ENCODE peak calls at places on chromosomes 13 and 19, in six cellular contexts. One of them, this sample, is unnamed.

GRCh38 chr13:77619655-77620054 is 77.8 kb upstream of the SLAIN1 start:
- DNase-seq in heart right ventricle: no peak
- DNase-seq in CD4-positive, alpha-beta T cell: no peak
- DNase-seq in HCT116: no peak
- DNase-seq in PC-3: no peak
- DNase-seq in Peyer's patch: no peak
- DNase-seq in this sample: no peak

GRCh38 chr13:50441141-50441540 is 402.4 kb downstream of the DLEU7 start:
- DNase-seq in CD4-positive, alpha-beta T cell: no peak
- DNase-seq in HCT116: no peak
- DNase-seq in heart right ventricle: no peak
- DNase-seq in Peyer's patch: no peak
- DNase-seq in PC-3: no peak
- DNase-seq in this sample: no peak

GRCh38 chr13:45728759-45729158 is 26.6 kb downstream of the CBY2 start:
- DNase-seq in HCT116: peak; percentile 45
- DNase-seq in PC-3: peak; percentile 4
- DNase-seq in heart right ventricle: no peak
- DNase-seq in Peyer's patch: no peak
- DNase-seq in CD4-positive, alpha-beta T cell: no peak
- DNase-seq in this sample: peak; percentile 74

GRCh38 chr13:33052446-33052845 is 36.2 kb downstream of the KL start:
- DNase-seq in Peyer's patch: no peak
- DNase-seq in heart right ventricle: no peak
- DNase-seq in CD4-positive, alpha-beta T cell: no peak
- DNase-seq in HCT116: no peak
- DNase-seq in PC-3: no peak
- DNase-seq in this sample: no peak

GRCh38 chr13:74201530-74201929 is 67.3 kb upstream of the KLF12 start:
- DNase-seq in heart right ventricle: no peak
- DNase-seq in PC-3: no peak
- DNase-seq in CD4-positive, alpha-beta T cell: no peak
- DNase-seq in Peyer's patch: no peak
- DNase-seq in HCT116: no peak
- DNase-seq in this sample: no peak

GRCh38 chr19:47419037-47419783 is at the start of gene MEIS3:
- DNase-seq in HCT116: no peak
- DNase-seq in heart right ventricle: no peak
- DNase-seq in CD4-positive, alpha-beta T cell: no peak
- DNase-seq in PC-3: no peak
- DNase-seq in Peyer's patch: no peak
- DNase-seq in this sample: peak; percentile 84

GRCh38 chr13:43303040-43303729 is 279.8 kb downstream of the DNAJC15 start:
- DNase-seq in HCT116: no peak
- DNase-seq in PC-3: peak; percentile 50
- DNase-seq in CD4-positive, alpha-beta T cell: no peak
- DNase-seq in heart right ventricle: peak; percentile 57
- DNase-seq in Peyer's patch: no peak
- DNase-seq in this sample: peak; percentile 71

GRCh38 chr19:6849876-6850275 is 37.5 kb upstream of the ADGRE1 start:
- DNase-seq in Peyer's patch: no peak
- DNase-seq in HCT116: no peak
- DNase-seq in CD4-positive, alpha-beta T cell: no peak
- DNase-seq in PC-3: no peak
- DNase-seq in heart right ventricle: no peak
- DNase-seq in this sample: no peak

GRCh38 chr19:5263615-5264014 is 77.0 kb downstream of the PTPRS start:
- DNase-seq in HCT116: no peak
- DNase-seq in PC-3: no peak
- DNase-seq in heart right ventricle: no peak
- DNase-seq in Peyer's patch: no peak
- DNase-seq in CD4-positive, alpha-beta T cell: no peak
- DNase-seq in this sample: peak; percentile 37

GRCh38 chr13:46010148-46010547 is 42.4 kb downstream of the ZC3H13 start:
- DNase-seq in HCT116: no peak
- DNase-seq in PC-3: no peak
- DNase-seq in Peyer's patch: no peak
- DNase-seq in CD4-positive, alpha-beta T cell: no peak
- DNase-seq in heart right ventricle: no peak
- DNase-seq in this sample: peak; percentile 3

GRCh38 chr13:50082426-50083283 is 67.4 kb downstream of the KCNRG start:
- DNase-seq in PC-3: peak; percentile 79
- DNase-seq in heart right ventricle: peak; percentile 39
- DNase-seq in Peyer's patch: peak; percentile 90
- DNase-seq in CD4-positive, alpha-beta T cell: peak; percentile 62
- DNase-seq in HCT116: peak; percentile 79
- DNase-seq in this sample: peak; percentile 62

GRCh38 chr19:13693933-13694332 is 70.4 kb upstream of the MRI1 start:
- DNase-seq in HCT116: no peak
- DNase-seq in CD4-positive, alpha-beta T cell: no peak
- DNase-seq in PC-3: no peak
- DNase-seq in heart right ventricle: no peak
- DNase-seq in Peyer's patch: no peak
- DNase-seq in this sample: no peak

GRCh38 chr19:56740478-56740877 is 68.9 kb upstream of the ZNF835 start:
- DNase-seq in HCT116: no peak
- DNase-seq in CD4-positive, alpha-beta T cell: no peak
- DNase-seq in Peyer's patch: no peak
- DNase-seq in PC-3: no peak
- DNase-seq in heart right ventricle: no peak
- DNase-seq in this sample: no peak

GRCh38 chr13:90938848-90939247 is 408.6 kb upstream of the MIR17HG start:
- DNase-seq in heart right ventricle: no peak
- DNase-seq in PC-3: no peak
- DNase-seq in HCT116: no peak
- DNase-seq in Peyer's patch: no peak
- DNase-seq in CD4-positive, alpha-beta T cell: no peak
- DNase-seq in this sample: no peak

GRCh38 chr13:27972619-27972877 is 3.4 kb upstream of the CDX2 start:
- DNase-seq in heart right ventricle: no peak
- DNase-seq in Peyer's patch: no peak
- DNase-seq in CD4-positive, alpha-beta T cell: no peak
- DNase-seq in HCT116: no peak
- DNase-seq in PC-3: no peak
- DNase-seq in this sample: no peak

GRCh38 chr19:11425719-11426457 is 6.8 kb upstream of the RGL3 start:
- DNase-seq in Peyer's patch: no peak
- DNase-seq in PC-3: no peak
- DNase-seq in HCT116: no peak
- DNase-seq in CD4-positive, alpha-beta T cell: no peak
- DNase-seq in heart right ventricle: no peak
- DNase-seq in this sample: peak; percentile 89

GRCh38 chr19:50494186-50495019 is 16.6 kb downstream of the JOSD2 start:
- DNase-seq in Peyer's patch: no peak
- DNase-seq in PC-3: no peak
- DNase-seq in CD4-positive, alpha-beta T cell: no peak
- DNase-seq in heart right ventricle: no peak
- DNase-seq in HCT116: no peak
- DNase-seq in this sample: no peak

GRCh38 chr19:45681391-45682015 is 10.2 kb downstream of the SNRPD2 start:
- DNase-seq in CD4-positive, alpha-beta T cell: peak; percentile 79
- DNase-seq in HCT116: peak; percentile 71
- DNase-seq in Peyer's patch: peak; percentile 81
- DNase-seq in PC-3: peak; percentile 90
- DNase-seq in heart right ventricle: peak; percentile 84
- DNase-seq in this sample: peak; percentile 96

GRCh38 chr13:91181892-91182291 is 165.6 kb upstream of the MIR17HG start:
- DNase-seq in heart right ventricle: no peak
- DNase-seq in CD4-positive, alpha-beta T cell: no peak
- DNase-seq in HCT116: no peak
- DNase-seq in PC-3: no peak
- DNase-seq in Peyer's patch: no peak
- DNase-seq in this sample: no peak

GRCh38 chr13:33349314-33349995 is 63.9 kb upstream of the STARD13 start:
- DNase-seq in heart right ventricle: no peak
- DNase-seq in HCT116: no peak
- DNase-seq in Peyer's patch: no peak
- DNase-seq in PC-3: peak; percentile 43
- DNase-seq in CD4-positive, alpha-beta T cell: no peak
- DNase-seq in this sample: peak; percentile 51

GRCh38 chr13:63700366-63700765 is 2284.7 kb upstream of the PCDH20 start:
- DNase-seq in heart right ventricle: no peak
- DNase-seq in PC-3: no peak
- DNase-seq in CD4-positive, alpha-beta T cell: no peak
- DNase-seq in HCT116: no peak
- DNase-seq in Peyer's patch: no peak
- DNase-seq in this sample: no peak

GRCh38 chr19:45231891-45232290 is 13.3 kb downstream of the EXOC3L2 start:
- DNase-seq in Peyer's patch: no peak
- DNase-seq in HCT116: no peak
- DNase-seq in CD4-positive, alpha-beta T cell: no peak
- DNase-seq in heart right ventricle: no peak
- DNase-seq in PC-3: no peak
- DNase-seq in this sample: no peak

GRCh38 chr13:85148009-85148408 is 651.2 kb downstream of the SLITRK6 start:
- DNase-seq in Peyer's patch: no peak
- DNase-seq in PC-3: no peak
- DNase-seq in heart right ventricle: no peak
- DNase-seq in HCT116: no peak
- DNase-seq in CD4-positive, alpha-beta T cell: no peak
- DNase-seq in this sample: peak; percentile 3

GRCh38 chr13:72599148-72599743 is 128.2 kb downstream of the MZT1 start:
- DNase-seq in HCT116: no peak
- DNase-seq in heart right ventricle: no peak
- DNase-seq in CD4-positive, alpha-beta T cell: no peak
- DNase-seq in PC-3: no peak
- DNase-seq in Peyer's patch: no peak
- DNase-seq in this sample: no peak

GRCh38 chr19:29538651-29539050 is 12.9 kb downstream of the VSTM2B start:
- DNase-seq in Peyer's patch: no peak
- DNase-seq in HCT116: no peak
- DNase-seq in PC-3: no peak
- DNase-seq in heart right ventricle: no peak
- DNase-seq in CD4-positive, alpha-beta T cell: no peak
- DNase-seq in this sample: no peak

DNA sequence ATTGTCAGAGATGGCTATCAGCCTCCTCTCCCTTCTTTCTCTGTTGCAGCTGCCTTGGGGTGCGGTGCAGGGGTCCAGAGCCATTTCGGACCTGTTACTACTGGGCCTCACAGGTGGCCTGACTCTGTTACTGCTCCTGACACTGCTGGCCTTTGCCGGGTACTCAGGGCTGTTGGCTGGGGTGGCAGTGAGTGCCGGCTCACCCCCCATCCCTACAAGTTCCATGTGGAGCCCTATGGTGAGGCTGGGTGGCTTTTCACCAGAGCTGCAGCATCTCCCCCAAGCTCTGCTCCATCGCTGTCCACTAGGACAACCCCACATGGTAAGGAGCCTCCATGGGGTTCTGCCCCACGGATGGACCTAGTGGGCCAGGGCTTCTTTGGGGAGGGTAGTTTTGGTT is 13.7 kb upstream of the ZNF492 start:
- DNase-seq in CD4-positive, alpha-beta T cell: no peak
- DNase-seq in heart right ventricle: no peak
- DNase-seq in PC-3: no peak
- DNase-seq in HCT116: no peak
- DNase-seq in Peyer's patch: no peak
- DNase-seq in this sample: no peak
- H3K27me3 ChIP-seq in CD4-positive, alpha-beta T cell: peaks cover 4% of the 10 kb centered on the region
- H3K27me3 ChIP-seq in heart right ventricle: peaks cover 52% of the 10 kb centered on the region
- H3K27me3 ChIP-seq in PC-3: no peaks in the 10 kb centered on the region
- H3K27me3 ChIP-seq in HCT116: no peaks in the 10 kb centered on the region
- H3K27me3 ChIP-seq in Peyer's patch: no peaks in the 10 kb centered on the region
- H3K27me3 ChIP-seq in this sample: no peaks in the 10 kb centered on the region

DNA sequence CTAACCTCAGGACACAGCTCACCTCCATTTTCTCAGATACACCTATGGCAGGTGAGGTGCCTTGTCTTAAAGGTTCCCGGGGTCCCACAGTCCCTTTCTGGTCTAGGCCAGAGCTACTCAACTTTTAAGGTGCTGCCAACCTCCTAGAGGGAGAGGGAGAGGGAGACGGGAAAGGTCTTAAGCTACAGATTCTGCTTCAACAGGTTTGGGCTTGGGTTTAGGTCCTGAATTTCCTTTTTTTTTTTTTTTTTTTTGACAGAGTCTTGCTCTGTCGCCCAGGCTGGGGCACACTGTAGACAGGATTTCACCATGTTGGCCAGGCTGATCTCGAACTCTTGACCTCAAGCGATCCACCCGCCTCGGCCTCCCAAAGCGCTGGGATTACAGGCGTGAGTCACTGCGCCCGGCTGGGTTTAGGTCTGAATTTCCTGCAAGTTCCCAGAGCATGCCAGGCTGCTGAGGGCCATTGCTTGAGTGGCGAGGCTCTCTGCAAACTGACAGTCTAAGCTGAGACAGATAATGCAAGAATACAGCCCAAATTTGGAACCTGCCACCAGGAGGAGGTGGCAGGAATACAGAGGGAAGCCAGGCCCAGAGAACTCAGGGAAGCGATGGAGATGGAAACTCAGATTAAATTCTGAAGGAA is 7.8 kb upstream of the SYCN start:
- DNase-seq in CD4-positive, alpha-beta T cell: no peak
- DNase-seq in heart right ventricle: no peak
- DNase-seq in HCT116: peak; percentile 6
- DNase-seq in PC-3: no peak
- DNase-seq in Peyer's patch: no peak
- DNase-seq in this sample: no peak
- H3K27me3 ChIP-seq in CD4-positive, alpha-beta T cell: no peaks in the 10 kb centered on the region
- H3K27me3 ChIP-seq in heart right ventricle: peaks cover 81% of the 10 kb centered on the region
- H3K27me3 ChIP-seq in HCT116: no peaks in the 10 kb centered on the region
- H3K27me3 ChIP-seq in PC-3: no peaks in the 10 kb centered on the region
- H3K27me3 ChIP-seq in Peyer's patch: no peaks in the 10 kb centered on the region
- H3K27me3 ChIP-seq in this sample: no peaks in the 10 kb centered on the region

DNA sequence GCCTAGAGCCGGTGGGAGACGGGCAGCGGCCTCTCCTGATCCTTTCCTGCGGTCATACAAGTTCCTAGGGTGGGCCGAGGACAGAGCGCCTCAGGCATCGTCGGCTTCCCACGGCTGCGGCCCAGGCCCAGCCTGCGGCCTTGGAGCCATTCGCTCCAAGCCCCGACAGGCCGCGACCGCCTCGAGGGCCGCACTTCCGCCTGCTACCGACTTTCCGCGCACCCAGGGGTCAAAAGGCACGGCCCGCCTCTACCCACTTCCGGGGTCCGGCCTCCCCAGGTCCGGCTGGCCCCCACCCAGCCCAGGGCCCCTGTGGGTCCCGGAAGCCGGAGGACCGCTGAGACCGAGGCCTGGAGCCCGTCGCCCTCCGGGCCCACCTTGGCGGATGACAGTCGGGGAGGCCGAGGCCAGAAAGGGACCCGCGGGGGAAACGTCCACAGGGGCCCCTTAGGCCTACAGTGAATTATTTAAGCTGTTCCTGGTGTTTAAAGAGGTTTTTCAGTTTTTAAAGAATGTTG is 16.2 kb downstream of the ZIC2 start:
- DNase-seq in PC-3: no peak
- DNase-seq in heart right ventricle: no peak
- DNase-seq in Peyer's patch: no peak
- DNase-seq in HCT116: no peak
- DNase-seq in CD4-positive, alpha-beta T cell: no peak
- DNase-seq in this sample: no peak
- H3K27me3 ChIP-seq in PC-3: peaks cover 45% of the 10 kb centered on the region
- H3K27me3 ChIP-seq in heart right ventricle: peaks cover 99% of the 10 kb centered on the region
- H3K27me3 ChIP-seq in Peyer's patch: peaks cover 46% of the 10 kb centered on the region
- H3K27me3 ChIP-seq in HCT116: peaks cover 39% of the 10 kb centered on the region
- H3K27me3 ChIP-seq in CD4-positive, alpha-beta T cell: peaks cover 80% of the 10 kb centered on the region
- H3K27me3 ChIP-seq in this sample: peaks cover 40% of the 10 kb centered on the region

DNA sequence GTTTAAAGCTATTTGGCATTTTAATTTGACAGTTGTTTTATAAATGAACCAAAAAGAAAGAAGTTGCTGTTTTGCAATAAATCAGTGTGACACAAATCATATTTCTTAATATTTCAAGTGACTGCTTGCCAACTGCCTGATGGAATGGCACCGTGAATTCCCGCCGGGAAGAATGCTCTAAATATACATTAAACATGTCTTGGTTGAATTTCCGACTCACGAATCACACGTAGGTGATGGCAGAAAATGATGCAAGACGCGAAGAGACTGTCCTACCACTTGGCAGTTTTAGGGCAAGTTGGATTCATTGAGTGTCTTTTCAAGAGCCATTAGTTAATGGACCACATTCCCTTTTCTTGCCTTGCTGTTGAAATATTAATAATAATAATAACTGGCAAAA is 3.1 kb upstream of the GJB2 start:
- DNase-seq in CD4-positive, alpha-beta T cell: no peak
- DNase-seq in Peyer's patch: no peak
- DNase-seq in heart right ventricle: no peak
- DNase-seq in HCT116: no peak
- DNase-seq in PC-3: peak; percentile 29
- DNase-seq in this sample: no peak
- H3K27me3 ChIP-seq in CD4-positive, alpha-beta T cell: peaks cover 67% of the 10 kb centered on the region
- H3K27me3 ChIP-seq in Peyer's patch: peaks cover 16% of the 10 kb centered on the region
- H3K27me3 ChIP-seq in heart right ventricle: peaks cover 74% of the 10 kb centered on the region
- H3K27me3 ChIP-seq in HCT116: peaks cover 10% of the 10 kb centered on the region
- H3K27me3 ChIP-seq in PC-3: no peaks in the 10 kb centered on the region
- H3K27me3 ChIP-seq in this sample: peaks cover 62% of the 10 kb centered on the region